ENCODE peak calls at places on chromosomes 11 and 22, in ten cellular contexts. E is cardiac fibroblast, I is B cell, L is neural progenitor cell, O is brain microvascular endothelial cell, Q is choroid plexus epithelial cell, B is Calu3, A is left ventricle myocardium inferior, W is fibroblast of mammary gland, N is PC-9. Y is an unnamed sample.

GRCh38 chr22:50274311-50274710 is 4.1 kb upstream of the MAPK11 start:
- DNase-seq in E (peak), I (peak), L (peak), O (peak), Q (peak), B (peak), A (peak), W (peak), N (peak), Y (peak)

GRCh38 chr11:68042219-68043028 is 3.6 kb downstream of the TCIRG1 start:
- DNase-seq in E (no peak), I (no peak), L (no peak), O (no peak), Q (no peak), B (no peak), A (no peak), W (no peak), N (no peak), Y (no peak)

GRCh38 chr11:7281083-7281482 is 29.4 kb downstream of the SYT9 start:
- DNase-seq in E (peak), I (no peak), L (no peak), O (no peak), Q (peak), B (no peak), A (no peak), W (no peak), N (no peak), Y (no peak)

GRCh38 chr11:92893276-92893675 is 76.2 kb upstream of the MTNR1B start:
- DNase-seq in E (no peak), I (no peak), L (no peak), O (no peak), Q (no peak), B (no peak), A (no peak), W (no peak), N (no peak), Y (no peak)

GRCh38 chr11:83566948-83567347 is 280.8 kb upstream of the CCDC90B start:
- DNase-seq in E (peak), I (no peak), L (no peak), O (peak), Q (peak), B (no peak), A (no peak), W (peak), N (no peak), Y (no peak)

GRCh38 chr11:69569306-69570200 is 71.4 kb upstream of the CCND1 start:
- DNase-seq in E (no peak), I (no peak), L (no peak), O (no peak), Q (no peak), B (no peak), A (no peak), W (no peak), N (no peak), Y (no peak)

GRCh38 chr22:30026751-30027150 is 53.5 kb upstream of the HORMAD2 start:
- DNase-seq in E (no peak), I (no peak), L (no peak), O (no peak), Q (no peak), B (no peak), A (no peak), W (no peak), N (no peak), Y (no peak)

GRCh38 chr11:34656062-34656720 is 35.3 kb downstream of the EHF start:
- DNase-seq in E (peak), I (no peak), L (no peak), O (no peak), Q (no peak), B (peak), A (no peak), W (peak), N (no peak), Y (no peak)

GRCh38 chr22:49574861-49575702 is 252.6 kb downstream of the BRD1 start:
- DNase-seq in E (no peak), I (no peak), L (no peak), O (no peak), Q (no peak), B (no peak), A (peak), W (no peak), N (no peak), Y (no peak)

GRCh38 chr22:50697667-50698506 is 25.3 kb downstream of the SHANK3 start:
- DNase-seq in E (no peak), I (no peak), L (no peak), O (no peak), Q (no peak), B (no peak), A (peak), W (no peak), N (no peak), Y (no peak)

GRCh38 chr11:134559617-134559992 is 147.6 kb upstream of the B3GAT1 start:
- DNase-seq in E (no peak), I (peak), L (no peak), O (no peak), Q (no peak), B (no peak), A (no peak), W (no peak), N (no peak), Y (no peak)

GRCh38 chr11:91527380-91528030 is 697.1 kb upstream of the FAT3 start:
- DNase-seq in E (no peak), I (no peak), L (peak), O (no peak), Q (no peak), B (no peak), A (no peak), W (no peak), N (no peak), Y (no peak)

GRCh38 chr11:59754859-59755700 is at the start of gene STX3:
- DNase-seq in E (peak), I (peak), L (peak), O (peak), Q (peak), B (peak), A (peak), W (peak), N (peak), Y (peak)

GRCh38 chr22:17802822-17803221 is 28.6 kb upstream of the BID start:
- DNase-seq in E (no peak), I (no peak), L (no peak), O (no peak), Q (peak), B (no peak), A (no peak), W (no peak), N (no peak), Y (no peak)

GRCh38 chr11:55707029-55707428 is 45.0 kb downstream of the OR4C6 start:
- DNase-seq in E (peak), I (peak), L (peak), O (peak), Q (peak), B (peak), A (no peak), W (peak), N (no peak), Y (no peak)

GRCh38 chr11:62556872-62557631 is 10.4 kb upstream of the AHNAK start:
- DNase-seq in E (no peak), I (no peak), L (no peak), O (no peak), Q (no peak), B (no peak), A (no peak), W (no peak), N (no peak), Y (peak)

GRCh38 chr22:17098379-17098819 is 13.6 kb downstream of the IL17RA start:
- DNase-seq in E (peak), I (peak), L (no peak), O (no peak), Q (no peak), B (no peak), A (no peak), W (no peak), N (no peak), Y (peak)

GRCh38 chr22:20981787-20982562 is at the start of gene LZTR1:
- DNase-seq in E (peak), I (peak), L (peak), O (peak), Q (peak), B (peak), A (peak), W (peak), N (peak), Y (peak)

GRCh38 chr11:114169321-114169749 is 109.8 kb downstream of the ZBTB16 start:
- DNase-seq in E (peak), I (no peak), L (no peak), O (no peak), Q (no peak), B (no peak), A (peak), W (peak), N (no peak), Y (no peak)

GRCh38 chr22:21998595-21999247 is 16.1 kb upstream of the TOP3B start:
- DNase-seq in E (no peak), I (no peak), L (no peak), O (no peak), Q (no peak), B (no peak), A (no peak), W (no peak), N (no peak), Y (no peak)

GRCh38 chr11:120400564-120401364 is 64.6 kb downstream of the ARHGEF12 start:
- DNase-seq in E (peak), I (no peak), L (no peak), O (peak), Q (peak), B (peak), A (no peak), W (peak), N (peak), Y (no peak)

GRCh38 chr11:110470716-110471115 is 41.0 kb downstream of the FDX1 start:
- DNase-seq in E (peak), I (no peak), L (no peak), O (no peak), Q (peak), B (no peak), A (no peak), W (peak), N (no peak), Y (no peak)

GRCh38 chr11:383431-383830 is 10.6 kb upstream of the PKP3 start:
- DNase-seq in E (no peak), I (no peak), L (no peak), O (no peak), Q (no peak), B (no peak), A (no peak), W (no peak), N (no peak), Y (no peak)

GRCh38 chr11:381501-382072 is 12.3 kb downstream of the B4GALNT4 start:
- DNase-seq in E (no peak), I (no peak), L (no peak), O (no peak), Q (no peak), B (no peak), A (no peak), W (no peak), N (no peak), Y (no peak)

GRCh38 chr11:380996-381395 is 11.7 kb downstream of the B4GALNT4 start:
- DNase-seq in E (no peak), I (no peak), L (no peak), O (no peak), Q (no peak), B (no peak), A (no peak), W (no peak), N (no peak), Y (no peak)

GRCh38 chr11:380491-380890 is 11.2 kb downstream of the B4GALNT4 start:
- DNase-seq in E (no peak), I (no peak), L (no peak), O (no peak), Q (no peak), B (no peak), A (no peak), W (no peak), N (no peak), Y (no peak)

GRCh38 chr11:382081-382643 is 11.8 kb upstream of the PKP3 start:
- DNase-seq in E (no peak), I (no peak), L (no peak), O (no peak), Q (no peak), B (no peak), A (no peak), W (no peak), N (no peak), Y (no peak)
- TF ChIP-seq CTCF in E (no peak), I (no peak), L (no peak), O (no peak), Q (no peak), B (no peak), A (no peak), W (no peak), N (no peak), Y (no peak)

GRCh38 chr11:116376547-116376946 is 396.2 kb downstream of the BUD13 start:
- DNase-seq in E (no peak), I (no peak), L (no peak), O (no peak), Q (no peak), B (no peak), A (no peak), W (no peak), N (no peak), Y (no peak)
- TF ChIP-seq CTCF in E (no peak), I (no peak), L (no peak), O (no peak), Q (no peak), B (no peak), A (no peak), W (no peak), N (no peak), Y (no peak)

GRCh38 chr22:19590696-19591095 is 66.5 kb upstream of the CLDN5 start:
- DNase-seq in E (no peak), I (no peak), L (no peak), O (no peak), Q (no peak), B (no peak), A (no peak), W (no peak), N (no peak), Y (no peak)
- TF ChIP-seq CTCF in E (no peak), I (no peak), L (no peak), O (no peak), Q (no peak), B (no peak), A (no peak), W (no peak), N (no peak), Y (no peak)

GRCh38 chr11:47233989-47234668 is 14.5 kb downstream of the ACP2 start:
- DNase-seq in E (peak), I (no peak), L (peak), O (peak), Q (peak), B (no peak), A (peak), W (peak), N (no peak), Y (peak)
- TF ChIP-seq CTCF in E (peak), I (no peak), L (peak), O (peak), Q (peak), B (no peak), A (peak), W (peak), N (peak), Y (no peak)

DNA sequence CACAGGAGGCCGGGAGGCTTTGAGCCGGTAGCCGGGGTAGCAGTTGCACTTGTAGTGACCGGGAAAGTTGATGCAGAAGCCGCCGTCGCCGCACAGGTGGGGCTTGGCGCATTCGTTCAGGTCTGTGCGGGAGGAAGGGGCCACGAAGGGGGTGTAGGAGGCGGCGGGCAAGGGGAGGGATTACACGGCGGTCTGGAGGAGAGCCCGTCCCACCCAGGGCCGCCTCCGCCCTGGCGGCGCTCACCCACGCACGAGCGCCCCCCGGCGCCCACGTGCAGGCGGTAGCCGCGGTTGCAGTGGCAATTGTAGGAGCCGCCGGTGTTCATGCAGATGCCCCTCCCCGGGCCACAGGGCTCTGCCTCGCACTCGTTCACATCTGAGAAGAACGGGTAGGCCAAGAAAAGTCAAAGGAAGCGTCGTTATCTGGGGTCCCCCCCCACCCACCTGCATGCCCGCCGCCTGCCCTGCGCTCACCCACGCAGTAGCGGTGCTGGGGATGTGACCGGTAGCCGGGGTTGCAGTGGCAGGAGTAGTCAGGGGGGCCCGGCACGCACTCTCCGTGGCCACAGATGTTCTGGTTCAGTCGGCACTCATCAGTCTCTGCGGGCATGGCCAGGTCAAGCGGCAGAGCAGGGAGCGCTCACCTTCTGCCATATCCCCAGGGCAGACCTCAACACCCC is 10.6 kb downstream of the LTBP3 start:
- DNase-seq in E (no peak), I (peak), L (no peak), O (no peak), Q (no peak), B (no peak), A (no peak), W (no peak), N (no peak), Y (peak)
- TF ChIP-seq CTCF in E (no peak), I (no peak), L (peak), O (no peak), Q (no peak), B (no peak), A (no peak), W (no peak), N (no peak), Y (no peak)

DNA sequence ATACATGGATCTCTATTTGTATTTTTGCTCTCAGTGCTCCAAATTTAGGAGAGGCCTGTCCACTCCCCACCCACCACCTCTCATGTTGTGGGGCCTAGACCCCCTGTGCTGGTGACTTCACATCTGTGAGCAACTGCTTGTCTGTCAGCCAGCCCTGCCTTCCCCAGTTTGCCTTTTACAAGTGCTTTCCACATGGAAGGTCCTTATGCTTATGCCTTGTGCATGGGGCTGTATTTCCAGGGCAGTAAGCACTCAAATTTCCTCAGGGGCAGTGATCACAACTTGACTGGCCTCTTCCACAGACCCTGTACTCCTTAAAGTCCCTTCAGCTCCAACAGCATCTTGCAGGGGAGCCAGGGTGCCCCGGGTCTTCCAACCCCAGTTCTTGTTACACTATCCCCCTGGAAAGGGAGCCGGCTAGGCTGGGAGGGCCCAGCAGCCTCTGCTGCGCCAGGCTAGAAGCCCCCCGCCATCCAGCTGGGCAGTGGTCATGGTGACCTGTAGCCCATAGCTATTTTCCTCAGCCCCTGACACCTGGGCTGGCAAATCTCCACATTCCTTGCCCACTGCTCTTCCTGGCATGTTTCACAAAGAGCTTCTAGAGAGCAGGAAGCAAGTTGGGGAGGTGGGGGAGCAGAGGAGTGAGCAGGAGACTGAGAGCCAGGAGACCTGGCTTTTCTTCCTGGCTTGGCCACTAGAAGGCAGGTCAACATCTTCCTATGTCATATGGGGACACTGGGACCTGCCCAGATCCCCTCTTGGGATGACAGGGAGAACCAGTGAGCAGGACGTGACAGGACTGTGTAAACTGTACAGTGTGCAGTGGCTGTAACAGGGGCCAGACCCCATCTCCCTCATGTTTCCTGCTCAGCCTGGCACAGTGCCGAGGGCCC is 29.7 kb downstream of the GDPD5 start:
- DNase-seq in E (no peak), I (no peak), L (peak), O (no peak), Q (no peak), B (no peak), A (no peak), W (no peak), N (no peak), Y (no peak)
- TF ChIP-seq CTCF in E (no peak), I (no peak), L (peak), O (no peak), Q (peak), B (no peak), A (peak), W (no peak), N (peak), Y (no peak)